ENCODE peak calls at places on chromosomes 3 and 15, in four cellular contexts. H is CD8-positive, alpha-beta T cell; L is body of pancreas; U is A549. M is an unnamed sample.

GRCh38 chr15:91140561-91140960 is 40.5 kb downstream of the SV2B start:
- DNase-seq in H (no peak), L (no peak), U (no peak), M (no peak)

GRCh38 chr3:32414527-32415202 is 23.0 kb downstream of the CMTM7 start:
- DNase-seq in H (peak; percentile 43), L (peak; percentile 45), U (no peak), M (peak; percentile 49)

GRCh38 chr3:174725303-174725702 is 133.8 kb upstream of the NAALADL2 start:
- DNase-seq in H (no peak), L (no peak), U (no peak), M (no peak)

GRCh38 chr15:63858881-63859280 is 25.1 kb upstream of the HERC1 start:
- DNase-seq in H (no peak), L (no peak), U (no peak), M (no peak)

GRCh38 chr3:126418256-126418530 is 23.5 kb downstream of the CFAP100 start:
- DNase-seq in H (no peak), L (no peak), U (no peak), M (no peak)

GRCh38 chr3:127671523-127672428 is 976 bp upstream of the ABTB1 start:
- DNase-seq in H (peak; percentile 63), L (no peak), U (no peak), M (peak; percentile 60)

GRCh38 chr3:184230081-184230602 is 757 bp downstream of the VWA5B2 start:
- DNase-seq in H (no peak), L (peak; percentile 60), U (no peak), M (no peak)

GRCh38 chr3:194852836-194853508 is 167.3 kb downstream of the FAM43A start:
- DNase-seq in H (no peak), L (no peak), U (no peak), M (no peak)

GRCh38 chr3:129829640-129830039 is 63.9 kb downstream of the TMCC1 start:
- DNase-seq in H (peak; percentile 7), L (peak; percentile 73), U (peak; percentile 30), M (peak; percentile 76)

GRCh38 chr15:31867536-31868442 is 162.5 kb upstream of the CHRNA7 start:
- DNase-seq in H (peak; percentile 58), L (peak; percentile 62), U (peak; percentile 55), M (peak; percentile 51)

GRCh38 chr15:98143116-98143515 is 182.6 kb downstream of the ARRDC4 start:
- DNase-seq in H (no peak), L (no peak), U (no peak), M (no peak)

GRCh38 chr3:61333562-61333961 is 82.3 kb upstream of the FHIT start:
- DNase-seq in H (no peak), L (no peak), U (no peak), M (no peak)

GRCh38 chr15:42104095-42104891 is 9.9 kb upstream of the PLA2G4D start:
- DNase-seq in H (no peak), L (no peak), U (no peak), M (no peak)

GRCh38 chr3:20039765-20040475 is at the start of gene KAT2B:
- DNase-seq in H (peak; percentile 82), L (peak; percentile 83), U (peak; percentile 86), M (peak; percentile 84)

GRCh38 chr15:57237282-57237642 is 139.0 kb upstream of the CGNL1 start:
- DNase-seq in H (no peak), L (no peak), U (no peak), M (no peak)

GRCh38 chr3:147945968-147946519 is 536.9 kb downstream of the ZIC1 start:
- DNase-seq in H (no peak), L (peak; percentile 57), U (peak; percentile 47), M (peak; percentile 62)

GRCh38 chr3:109642042-109642441 is 304.7 kb upstream of the DPPA4 start:
- DNase-seq in H (no peak), L (no peak), U (no peak), M (no peak)

GRCh38 chr3:11696054-11696453 is 52.3 kb upstream of the VGLL4 start:
- DNase-seq in H (no peak), L (no peak), U (no peak), M (no peak)

GRCh38 chr3:110624571-110624970 is 447.0 kb upstream of the NECTIN3 start:
- DNase-seq in H (no peak), L (peak; percentile 8), U (no peak), M (no peak)

GRCh38 chr3:44893097-44893496 is 18.7 kb downstream of the TGM4 start:
- DNase-seq in H (no peak), L (no peak), U (no peak), M (no peak)

GRCh38 chr3:14793126-14793857 is 25.5 kb upstream of the FGD5 start:
- DNase-seq in H (no peak), L (no peak), U (no peak), M (no peak)

GRCh38 chr3:71330505-71330904 is 253.0 kb downstream of the FOXP1 start:
- DNase-seq in H (no peak), L (no peak), U (no peak), M (no peak)

GRCh38 chr3:152403632-152404066 is 134.9 kb downstream of the MBNL1 start:
- DNase-seq in H (no peak), L (peak; percentile 53), U (no peak), M (peak; percentile 15)

GRCh38 chr3:130711885-130712284 is 34.7 kb downstream of the PIK3R4 start:
- DNase-seq in H (no peak), L (no peak), U (no peak), M (no peak)

GRCh38 chr3:124084398-124084881 is 92.5 kb upstream of the ROPN1 start:
- DNase-seq in H (no peak), L (no peak), U (no peak), M (no peak)

GRCh38 chr3:180548050-180548449 is 53.9 kb upstream of the TTC14 start:
- DNase-seq in H (no peak), L (no peak), U (no peak), M (no peak)

GRCh38 chr3:17529677-17530076 is 212.8 kb downstream of the TBC1D5 start:
- DNase-seq in H (no peak), L (no peak), U (no peak), M (no peak)

GRCh38 chr3:123540285-123540684 is 44.6 kb downstream of the HACD2 start:
- DNase-seq in H (no peak), L (no peak), U (no peak), M (no peak)

GRCh38 chr3:112119686-112120484 is 13.2 kb downstream of the GCSAM start:
- DNase-seq in H (no peak), L (no peak), U (no peak), M (no peak)

GRCh38 chr15:40065166-40065565 is 26.2 kb upstream of the SRP14 start:
- DNase-seq in H (no peak), L (no peak), U (no peak), M (no peak)
- H3K27ac ChIP-seq in H (no peak overlapping the region), L (no peak overlapping the region), U (peak overlapping the region; percentile 70), M (no peak overlapping the region)

DNA sequence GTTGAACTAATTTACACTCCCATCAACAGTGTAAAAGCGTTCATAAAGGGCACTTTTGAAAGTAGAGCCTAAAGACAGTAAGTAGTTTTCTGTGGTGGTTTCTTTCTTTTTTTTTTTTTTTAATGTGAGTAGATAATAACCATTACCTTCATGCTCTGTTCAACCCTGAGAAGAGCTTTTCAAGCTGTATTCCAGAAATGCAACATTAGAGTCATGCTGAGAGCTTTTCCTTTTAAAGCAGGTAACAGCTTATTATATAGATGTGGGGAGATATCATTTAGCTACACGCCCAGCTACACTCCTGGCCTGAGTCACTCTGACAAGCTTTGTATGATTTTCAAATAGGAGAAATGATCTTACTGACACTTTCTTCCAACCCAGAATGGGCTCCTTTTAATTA is 96.2 kb upstream of the ARHGEF26 start:
- DNase-seq in H (no peak), L (no peak), U (no peak), M (no peak)
- TF ChIP-seq CTCF in H (no peak), L (no peak), U (no peak), M (no peak)

GRCh38 chr15:68558318-68559305 is 20.2 kb upstream of the CORO2B start:
- DNase-seq in H (no peak), L (no peak), U (no peak), M (no peak)
- H3K4me3 ChIP-seq in H (peak overlapping the region; percentile 66), L (no peak overlapping the region), U (no peak overlapping the region), M (no peak overlapping the region)

GRCh38 chr3:191100516-191100915 is 98.5 kb upstream of the OSTN start:
- DNase-seq in H (no peak), L (no peak), U (no peak), M (no peak)

GRCh38 chr3:191105418-191105817 is 93.6 kb upstream of the OSTN start:
- DNase-seq in H (no peak), L (no peak), U (no peak), M (no peak)
- H3K27ac ChIP-seq in H (no peak overlapping the region), L (no peak overlapping the region), U (no peak overlapping the region), M (no peak overlapping the region)

GRCh38 chr3:178915365-178915764 is 156.2 kb downstream of the ZMAT3 start:
- DNase-seq in H (no peak), L (no peak), U (no peak), M (no peak)
- TF ChIP-seq CTCF in H (no peak), L (no peak), U (no peak), M (no peak)

DNA sequence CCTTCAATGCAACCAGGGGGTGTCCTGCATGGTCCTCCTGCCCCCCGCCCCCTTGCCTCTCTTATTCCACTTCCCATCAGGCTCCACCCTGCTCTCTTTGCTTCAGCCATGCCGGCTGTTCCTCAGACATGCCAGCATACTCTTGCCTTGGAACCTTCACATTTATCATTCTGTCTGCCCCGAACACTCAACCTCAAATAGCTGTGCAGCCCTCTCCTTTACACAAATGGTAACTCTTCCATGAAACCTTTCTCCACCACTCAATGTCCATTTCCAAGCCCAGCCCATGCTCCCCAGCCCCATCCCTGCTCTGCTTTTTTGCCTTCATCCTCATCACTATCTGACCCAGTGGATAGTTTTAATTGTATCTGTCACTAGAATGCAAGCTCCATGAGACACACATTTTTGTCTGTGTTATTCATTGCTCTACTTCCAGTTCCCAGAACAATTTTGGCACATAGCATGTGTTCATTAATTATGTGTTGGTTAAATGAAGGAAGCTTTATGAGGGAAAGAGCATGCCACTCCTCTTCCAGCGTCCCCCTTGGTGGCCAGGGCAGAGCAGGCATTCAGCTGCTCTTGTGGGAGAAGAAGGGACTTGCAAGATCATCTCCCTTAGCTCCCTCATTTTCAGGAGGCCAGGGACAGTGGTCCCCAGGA is 654 bp upstream of the GALNT15 start:
- DNase-seq in H (no peak), L (no peak), U (no peak), M (no peak)
- H3K4me3 ChIP-seq in H (no peak overlapping the region), L (no peak overlapping the region), U (no peak overlapping the region), M (no peak overlapping the region)

GRCh38 chr15:35306361-35306981 is 221.4 kb upstream of the NANOGP8 start:
- DNase-seq in H (no peak), L (no peak), U (no peak), M (no peak)

GRCh38 chr15:35307026-35307425 is 221.9 kb upstream of the NANOGP8 start:
- DNase-seq in H (no peak), L (no peak), U (no peak), M (no peak)

GRCh38 chr15:35307676-35308075 is 222.6 kb upstream of the NANOGP8 start:
- DNase-seq in H (no peak), L (no peak), U (no peak), M (no peak)

GRCh38 chr15:35309886-35310285 is 224.8 kb upstream of the NANOGP8 start:
- DNase-seq in H (no peak), L (no peak), U (no peak), M (no peak)

DNA sequence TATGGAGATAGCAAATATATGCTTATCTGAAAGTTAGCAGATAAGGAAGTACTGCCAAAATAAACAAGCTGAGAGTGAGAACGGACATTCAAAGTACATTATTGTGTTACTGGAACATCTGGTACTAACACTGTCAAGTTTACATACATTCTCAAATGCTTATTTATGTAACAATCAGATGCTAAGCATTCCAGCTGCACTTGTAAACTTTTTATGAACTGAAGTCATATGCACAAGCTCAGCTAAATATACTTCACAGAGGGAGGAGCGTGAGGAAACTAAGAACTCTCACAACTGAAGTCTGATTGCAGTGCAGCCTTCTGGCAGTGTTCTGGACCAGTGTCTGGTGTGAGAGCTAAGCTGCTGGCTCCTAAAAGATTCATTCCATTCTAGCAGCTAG is 223.7 kb upstream of the NANOGP8 start:
- DNase-seq in H (no peak), L (no peak), U (no peak), M (peak; percentile 5)
- H3K27ac ChIP-seq in H (no peak overlapping the region), L (no peak overlapping the region), U (peak overlapping the region; percentile 48), M (peak overlapping the region; percentile 15)

M was measured in adrenal gland.